ENCODE peak calls at places on chromosomes 6 and 20, in five cellular contexts. One of them, this sample, is unnamed.
A peak's percentile ranks its signal among the peaks of the same experiment; 100 is the strongest.

GRCh38 chr20:48538058-48538825 is 289.6 kb downstream of the PREX1 start:
- DNase-seq in CD14-positive monocyte: no peak
- DNase-seq in gastrocnemius medialis: no peak
- DNase-seq in right lobe of liver: no peak
- DNase-seq in endothelial cell: no peak
- DNase-seq in this sample: peak; percentile 96

GRCh38 chr6:111013144-111013905 is 31.5 kb downstream of the RPF2 start:
- DNase-seq in endothelial cell: no peak
- DNase-seq in right lobe of liver: no peak
- DNase-seq in CD14-positive monocyte: no peak
- DNase-seq in gastrocnemius medialis: no peak
- DNase-seq in this sample: no peak

GRCh38 chr6:106702451-106703110 is 73.2 kb downstream of the QRSL1 start:
- DNase-seq in CD14-positive monocyte: no peak
- DNase-seq in endothelial cell: no peak
- DNase-seq in gastrocnemius medialis: no peak
- DNase-seq in right lobe of liver: peak; percentile 86
- DNase-seq in this sample: no peak

GRCh38 chr6:108598316-108598863 is 37.7 kb downstream of the FOXO3 start:
- DNase-seq in endothelial cell: no peak
- DNase-seq in right lobe of liver: no peak
- DNase-seq in gastrocnemius medialis: no peak
- DNase-seq in CD14-positive monocyte: no peak
- DNase-seq in this sample: no peak

GRCh38 chr20:59082077-59082740 is 39.6 kb upstream of the PRELID3B start:
- DNase-seq in CD14-positive monocyte: no peak
- DNase-seq in gastrocnemius medialis: no peak
- DNase-seq in right lobe of liver: no peak
- DNase-seq in endothelial cell: no peak
- DNase-seq in this sample: no peak

GRCh38 chr6:16080204-16080603 is 48.7 kb upstream of the MYLIP start:
- DNase-seq in gastrocnemius medialis: no peak
- DNase-seq in CD14-positive monocyte: no peak
- DNase-seq in endothelial cell: no peak
- DNase-seq in right lobe of liver: no peak
- DNase-seq in this sample: no peak

GRCh38 chr20:53020376-53020775 is 48.2 kb downstream of the TSHZ2 start:
- DNase-seq in gastrocnemius medialis: no peak
- DNase-seq in endothelial cell: no peak
- DNase-seq in CD14-positive monocyte: no peak
- DNase-seq in right lobe of liver: no peak
- DNase-seq in this sample: no peak

GRCh38 chr6:112833546-112834215 is 486.6 kb downstream of the RFPL4B start:
- DNase-seq in endothelial cell: no peak
- DNase-seq in gastrocnemius medialis: peak; percentile 12
- DNase-seq in right lobe of liver: no peak
- DNase-seq in CD14-positive monocyte: no peak
- DNase-seq in this sample: no peak

GRCh38 chr6:167420858-167421766 is 96.2 kb downstream of the TTLL2 start:
- DNase-seq in gastrocnemius medialis: no peak
- DNase-seq in right lobe of liver: peak; percentile 81
- DNase-seq in CD14-positive monocyte: no peak
- DNase-seq in endothelial cell: no peak
- DNase-seq in this sample: peak; percentile 40

GRCh38 chr20:2109425-2110210 is 8.0 kb downstream of the STK35 start:
- DNase-seq in gastrocnemius medialis: peak; percentile 85
- DNase-seq in right lobe of liver: no peak
- DNase-seq in endothelial cell: no peak
- DNase-seq in CD14-positive monocyte: no peak
- DNase-seq in this sample: no peak

GRCh38 chr6:134398453-134398852 is 80.5 kb upstream of the SGK1 start:
- DNase-seq in gastrocnemius medialis: peak; percentile 25
- DNase-seq in right lobe of liver: no peak
- DNase-seq in CD14-positive monocyte: peak; percentile 91
- DNase-seq in endothelial cell: no peak
- DNase-seq in this sample: no peak

GRCh38 chr6:105522626-105523322 is 119.9 kb upstream of the PREP start:
- DNase-seq in gastrocnemius medialis: no peak
- DNase-seq in CD14-positive monocyte: no peak
- DNase-seq in right lobe of liver: no peak
- DNase-seq in endothelial cell: no peak
- DNase-seq in this sample: no peak

GRCh38 chr6:135938588-135939215 is 87.2 kb downstream of the PDE7B start:
- DNase-seq in CD14-positive monocyte: no peak
- DNase-seq in right lobe of liver: no peak
- DNase-seq in gastrocnemius medialis: peak; percentile 36
- DNase-seq in endothelial cell: no peak
- DNase-seq in this sample: no peak
- TF ChIP-seq CTCF in CD14-positive monocyte: peak; percentile 40
- TF ChIP-seq CTCF in right lobe of liver: peak; percentile 36
- TF ChIP-seq CTCF in gastrocnemius medialis: no peak
- TF ChIP-seq CTCF in endothelial cell: peak; percentile 15
- TF ChIP-seq CTCF in this sample: peak; percentile 15

GRCh38 chr20:16695633-16696032 is 34.2 kb upstream of the SNRPB2 start:
- DNase-seq in endothelial cell: no peak
- DNase-seq in right lobe of liver: no peak
- DNase-seq in gastrocnemius medialis: no peak
- DNase-seq in CD14-positive monocyte: no peak
- DNase-seq in this sample: no peak

GRCh38 chr20:16703570-16703969 is 26.3 kb upstream of the SNRPB2 start:
- DNase-seq in right lobe of liver: no peak
- DNase-seq in endothelial cell: no peak
- DNase-seq in gastrocnemius medialis: no peak
- DNase-seq in CD14-positive monocyte: no peak
- DNase-seq in this sample: no peak

GRCh38 chr20:16699287-16699686 is 30.5 kb upstream of the SNRPB2 start:
- DNase-seq in right lobe of liver: no peak
- DNase-seq in endothelial cell: no peak
- DNase-seq in CD14-positive monocyte: no peak
- DNase-seq in gastrocnemius medialis: no peak
- DNase-seq in this sample: no peak

DNA sequence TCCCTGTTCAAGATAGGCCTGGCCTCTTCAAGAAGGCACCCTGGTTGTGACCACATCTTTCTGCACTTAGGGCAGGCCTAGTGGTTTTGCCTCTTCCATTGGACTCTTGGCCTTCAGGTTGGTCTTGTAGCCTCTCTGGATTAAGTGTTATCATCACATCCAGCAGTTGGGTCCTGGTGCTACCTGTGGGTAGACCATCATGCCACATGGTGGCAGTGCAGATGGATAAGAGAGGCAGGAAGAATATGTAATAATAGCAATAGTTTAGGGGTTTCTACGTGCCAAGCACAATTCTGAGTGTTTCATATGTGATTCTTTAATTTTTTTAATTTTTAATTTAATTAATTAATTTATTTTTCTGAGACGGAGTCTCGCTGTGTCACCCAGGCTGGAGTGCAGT is 28.5 kb upstream of the SNRPB2 start:
- DNase-seq in CD14-positive monocyte: no peak
- DNase-seq in gastrocnemius medialis: no peak
- DNase-seq in endothelial cell: peak; percentile 8
- DNase-seq in right lobe of liver: no peak
- DNase-seq in this sample: no peak
- TF ChIP-seq CTCF in CD14-positive monocyte: peak; percentile 26
- TF ChIP-seq CTCF in gastrocnemius medialis: no peak
- TF ChIP-seq CTCF in endothelial cell: peak; percentile 15
- TF ChIP-seq CTCF in right lobe of liver: peak; percentile 40
- TF ChIP-seq CTCF in this sample: no peak

DNA sequence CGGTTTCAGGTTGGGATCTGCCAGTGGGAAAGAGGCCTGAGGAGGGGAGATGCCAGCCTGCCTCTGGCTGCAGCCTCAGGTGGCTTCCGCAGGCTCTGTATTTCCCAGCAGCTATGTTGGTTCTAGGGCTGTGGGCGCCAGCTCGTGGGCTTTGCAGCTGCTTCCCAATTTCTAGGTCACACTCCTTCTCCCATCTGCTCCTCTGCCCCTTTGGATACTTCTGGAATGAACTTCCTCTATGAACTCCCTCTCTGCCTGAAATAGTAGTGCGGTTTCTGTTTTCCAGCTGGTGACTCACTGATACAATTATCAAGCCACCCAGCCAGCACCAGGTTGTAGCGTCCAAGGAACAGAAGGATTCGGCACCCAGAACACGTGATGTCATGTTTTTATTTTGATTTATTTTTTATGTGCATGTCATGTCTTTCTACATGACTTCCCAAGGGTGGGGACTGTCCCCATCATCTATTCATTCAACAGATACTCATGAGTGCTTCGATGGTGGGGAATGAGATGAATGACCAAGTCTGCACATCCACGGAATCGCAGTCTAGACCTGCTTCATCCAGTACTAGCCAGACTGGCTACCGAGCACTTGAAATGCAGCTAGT is 38.0 kb downstream of the TGM2 start:
- DNase-seq in gastrocnemius medialis: peak; percentile 36
- DNase-seq in CD14-positive monocyte: no peak
- DNase-seq in right lobe of liver: peak; percentile 40
- DNase-seq in endothelial cell: no peak
- DNase-seq in this sample: peak; percentile 64
- TF ChIP-seq CTCF in gastrocnemius medialis: no peak
- TF ChIP-seq CTCF in CD14-positive monocyte: no peak
- TF ChIP-seq CTCF in right lobe of liver: no peak
- TF ChIP-seq CTCF in endothelial cell: no peak
- TF ChIP-seq CTCF in this sample: no peak

GRCh38 chr6:143504369-143504768 is 7.2 kb downstream of the FUCA2 start:
- DNase-seq in CD14-positive monocyte: no peak
- DNase-seq in right lobe of liver: no peak
- DNase-seq in endothelial cell: no peak
- DNase-seq in gastrocnemius medialis: no peak
- DNase-seq in this sample: no peak

GRCh38 chr6:143498428-143498827 is 13.1 kb downstream of the FUCA2 start:
- DNase-seq in right lobe of liver: no peak
- DNase-seq in endothelial cell: no peak
- DNase-seq in CD14-positive monocyte: no peak
- DNase-seq in gastrocnemius medialis: no peak
- DNase-seq in this sample: no peak

GRCh38 chr6:143505111-143505510 is 6.4 kb downstream of the FUCA2 start:
- DNase-seq in endothelial cell: no peak
- DNase-seq in gastrocnemius medialis: no peak
- DNase-seq in right lobe of liver: no peak
- DNase-seq in CD14-positive monocyte: no peak
- DNase-seq in this sample: no peak

GRCh38 chr6:143505537-143505936 is 6.0 kb downstream of the FUCA2 start:
- DNase-seq in endothelial cell: no peak
- DNase-seq in gastrocnemius medialis: no peak
- DNase-seq in right lobe of liver: no peak
- DNase-seq in CD14-positive monocyte: no peak
- DNase-seq in this sample: no peak

DNA sequence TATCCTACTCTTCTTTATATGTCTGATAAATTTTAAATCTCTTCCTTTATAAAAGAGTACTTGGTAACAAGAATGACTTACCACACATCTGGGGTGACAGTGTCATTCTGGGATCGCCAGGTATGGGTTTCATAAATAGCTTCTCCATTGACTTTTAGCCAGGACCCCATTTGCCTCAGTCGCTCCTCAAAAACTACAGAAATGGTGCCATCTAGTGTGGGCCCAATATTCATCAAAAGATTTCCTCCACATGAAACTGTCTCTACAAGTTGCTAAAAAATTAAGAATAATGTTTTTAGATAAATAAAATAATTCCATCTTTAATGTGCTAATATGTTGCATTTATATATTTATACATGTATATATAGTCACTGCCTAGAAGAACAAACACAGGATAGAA is 9.7 kb downstream of the FUCA2 start:
- DNase-seq in right lobe of liver: no peak
- DNase-seq in gastrocnemius medialis: no peak
- DNase-seq in CD14-positive monocyte: no peak
- DNase-seq in endothelial cell: no peak
- DNase-seq in this sample: no peak
- TF ChIP-seq CTCF in right lobe of liver: peak; percentile 5
- TF ChIP-seq CTCF in gastrocnemius medialis: no peak
- TF ChIP-seq CTCF in CD14-positive monocyte: no peak
- TF ChIP-seq CTCF in endothelial cell: no peak
- TF ChIP-seq CTCF in this sample: no peak

GRCh38 chr6:75094614-75095321 is 111.1 kb downstream of the COL12A1 start:
- DNase-seq in endothelial cell: no peak
- DNase-seq in CD14-positive monocyte: no peak
- DNase-seq in right lobe of liver: no peak
- DNase-seq in gastrocnemius medialis: no peak
- DNase-seq in this sample: no peak
- TF ChIP-seq CTCF in endothelial cell: no peak
- TF ChIP-seq CTCF in CD14-positive monocyte: no peak
- TF ChIP-seq CTCF in right lobe of liver: no peak
- TF ChIP-seq CTCF in gastrocnemius medialis: no peak
- TF ChIP-seq CTCF in this sample: no peak

GRCh38 chr6:129500958-129501381 is 209.0 kb downstream of the ARHGAP18 start:
- DNase-seq in CD14-positive monocyte: no peak
- DNase-seq in endothelial cell: no peak
- DNase-seq in gastrocnemius medialis: no peak
- DNase-seq in right lobe of liver: no peak
- DNase-seq in this sample: no peak
- TF ChIP-seq CTCF in CD14-positive monocyte: peak; percentile 49
- TF ChIP-seq CTCF in endothelial cell: peak; percentile 28
- TF ChIP-seq CTCF in gastrocnemius medialis: no peak
- TF ChIP-seq CTCF in right lobe of liver: peak; percentile 0
- TF ChIP-seq CTCF in this sample: peak; percentile 52

GRCh38 chr6:34982424-34982852 is 93.4 kb downstream of the ANKS1A start:
- DNase-seq in gastrocnemius medialis: no peak
- DNase-seq in endothelial cell: no peak
- DNase-seq in CD14-positive monocyte: no peak
- DNase-seq in right lobe of liver: peak; percentile 77
- DNase-seq in this sample: peak; percentile 16
- TF ChIP-seq CTCF in gastrocnemius medialis: no peak
- TF ChIP-seq CTCF in endothelial cell: no peak
- TF ChIP-seq CTCF in CD14-positive monocyte: no peak
- TF ChIP-seq CTCF in right lobe of liver: peak; percentile 31
- TF ChIP-seq CTCF in this sample: no peak

GRCh38 chr20:46406200-46406985 is at the start of gene ELMO2:
- DNase-seq in endothelial cell: peak; percentile 95
- DNase-seq in right lobe of liver: peak; percentile 98
- DNase-seq in gastrocnemius medialis: peak; percentile 98
- DNase-seq in CD14-positive monocyte: peak; percentile 93
- DNase-seq in this sample: peak; percentile 99
- TF ChIP-seq CTCF in endothelial cell: peak; percentile 40
- TF ChIP-seq CTCF in right lobe of liver: peak; percentile 13
- TF ChIP-seq CTCF in gastrocnemius medialis: peak; percentile 34
- TF ChIP-seq CTCF in CD14-positive monocyte: peak; percentile 14
- TF ChIP-seq CTCF in this sample: peak; percentile 55